ENCODE peak calls at places on chromosomes 3 and 15, in five cellular contexts. V, U, T, G and X are unnamed samples.
A peak's percentile ranks its signal among the peaks of the same experiment; 100 is the strongest.

GRCh38 chr15:73757571-73757970 is 4.4 kb upstream of the INSYN1 start:
- DNase-seq in V (no peak), U (no peak), T (no peak), G (no peak), X (no peak)

GRCh38 chr15:70380484-70380883 is 282.8 kb upstream of the TLE3 start:
- DNase-seq in V (no peak), U (no peak), T (no peak), G (no peak), X (no peak)

GRCh38 chr15:52745326-52746161 is 44.6 kb downstream of the ONECUT1 start:
- DNase-seq in V (no peak), U (no peak), T (no peak), G (peak; percentile 98), X (no peak)

GRCh38 chr3:183313764-183314163 is 60.7 kb downstream of the B3GNT5 start:
- DNase-seq in V (no peak), U (no peak), T (no peak), G (no peak), X (no peak)

GRCh38 chr15:100115711-100116090 is 226.1 kb downstream of the ADAMTS17 start:
- DNase-seq in V (peak; percentile 79), U (no peak), T (no peak), G (no peak), X (no peak)

GRCh38 chr15:75532413-75533250 is 46.5 kb downstream of the PTPN9 start:
- DNase-seq in V (peak; percentile 52), U (peak; percentile 85), T (peak; percentile 77), G (peak; percentile 61), X (peak; percentile 21)

GRCh38 chr15:99651023-99651807 is 82.0 kb downstream of the LYSMD4 start:
- DNase-seq in V (no peak), U (no peak), T (no peak), G (no peak), X (no peak)

GRCh38 chr3:43742935-43743334 is 52.2 kb downstream of the ABHD5 start:
- DNase-seq in V (peak; percentile 37), U (no peak), T (no peak), G (peak; percentile 5), X (no peak)

GRCh38 chr3:66144792-66145733 is 75.7 kb upstream of the SLC25A26 start:
- DNase-seq in V (no peak), U (no peak), T (no peak), G (no peak), X (no peak)

GRCh38 chr3:192957441-192957951 is 39.8 kb upstream of the MB21D2 start:
- DNase-seq in V (peak; percentile 2), U (peak; percentile 64), T (peak; percentile 43), G (no peak), X (no peak)

GRCh38 chr3:113794526-113794925 is 44.1 kb upstream of the GRAMD1C start:
- DNase-seq in V (no peak), U (no peak), T (no peak), G (no peak), X (no peak)

GRCh38 chr15:90126457-90127435 is 24.5 kb upstream of the IDH2 start:
- DNase-seq in V (no peak), U (peak; percentile 71), T (peak; percentile 74), G (peak; percentile 93), X (no peak)

GRCh38 chr3:46544771-46545503 is 21.2 kb downstream of the LRRC2 start:
- DNase-seq in V (no peak), U (no peak), T (no peak), G (peak; percentile 54), X (no peak)

GRCh38 chr3:177960014-177960413 is 576.2 kb upstream of the KCNMB2 start:
- DNase-seq in V (no peak), U (peak; percentile 19), T (peak; percentile 12), G (no peak), X (no peak)

GRCh38 chr3:51388286-51389029 is 2.6 kb upstream of the RBM15B start:
- DNase-seq in V (peak; percentile 95), U (no peak), T (no peak), G (peak; percentile 56), X (peak; percentile 79)

GRCh38 chr3:51391075-51391565 is at the start of gene RBM15B:
- DNase-seq in V (peak; percentile 99), U (peak; percentile 97), T (peak; percentile 98), G (peak; percentile 98), X (peak; percentile 97)

GRCh38 chr3:51390186-51390585 is 899 bp upstream of the RBM15B start:
- DNase-seq in V (no peak), U (no peak), T (no peak), G (no peak), X (no peak)

GRCh38 chr3:51390600-51391074 is 448 bp upstream of the RBM15B start:
- DNase-seq in V (no peak), U (no peak), T (no peak), G (no peak), X (no peak)

DNA sequence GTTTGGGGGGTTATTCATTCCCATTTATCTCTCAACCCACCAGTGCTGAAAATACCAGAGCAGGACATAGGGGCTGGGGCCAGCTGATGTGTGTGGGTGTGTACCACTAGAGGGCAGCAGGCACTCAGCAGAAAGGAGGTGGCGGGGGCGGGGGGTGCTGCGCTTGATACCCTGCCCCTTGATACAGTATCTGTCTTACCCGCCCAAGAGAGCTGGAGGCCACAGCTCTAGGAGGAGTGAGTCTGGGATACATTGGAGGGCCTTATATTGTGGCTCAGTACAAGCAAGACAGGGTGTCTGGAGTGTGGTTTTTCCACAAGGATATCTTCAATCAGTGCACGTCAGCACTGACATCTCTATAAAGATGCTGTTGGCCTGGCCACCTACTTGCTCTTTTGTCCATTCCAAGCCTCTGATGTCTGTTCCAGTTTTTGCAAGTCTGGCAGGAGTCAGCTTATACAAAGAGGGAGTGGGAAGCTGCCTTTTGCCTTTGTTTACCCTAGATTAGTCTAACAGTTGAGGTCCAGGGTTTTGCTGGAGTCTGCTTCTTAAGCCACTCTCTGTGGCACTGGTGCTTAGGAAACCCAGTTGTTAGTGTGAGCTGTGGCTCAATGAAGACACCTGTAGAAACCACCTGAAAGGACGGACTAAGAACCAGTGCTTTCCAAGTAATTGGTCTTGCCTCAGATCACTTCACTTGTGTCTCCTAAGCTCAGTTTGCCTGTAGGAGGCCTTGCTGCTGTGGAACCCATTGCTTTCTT is 1.5 kb upstream of the RBM15B start:
- DNase-seq in V (peak; percentile 40), U (peak; percentile 37), T (no peak), G (peak; percentile 76), X (no peak)
- H3K4me1 ChIP-seq in V (peaks cover 48% of the 10 kb centered on the region), U (peaks cover 62% of the 10 kb centered on the region), T (peaks cover 36% of the 10 kb centered on the region), G (peaks cover 6% of the 10 kb centered on the region), X (peaks cover 38% of the 10 kb centered on the region)

DNA sequence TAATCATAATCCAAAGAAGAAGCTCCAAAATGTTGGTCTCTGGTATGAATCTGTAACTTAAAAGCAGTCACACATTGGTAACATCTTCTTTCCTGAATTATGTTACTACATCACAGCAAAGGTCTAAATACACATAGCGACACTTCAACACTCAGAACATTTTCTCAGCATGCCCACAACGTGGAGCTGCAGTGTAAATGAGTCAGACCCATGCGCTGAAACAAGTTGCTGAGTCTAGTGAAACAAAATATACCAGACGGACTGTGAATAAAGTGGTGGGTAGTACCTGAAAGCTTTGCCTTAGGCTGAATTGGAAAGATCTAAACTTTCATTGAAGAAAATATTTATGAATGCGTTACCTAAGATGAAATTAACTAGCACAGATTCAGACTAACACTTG is 33.2 kb upstream of the GOLGA8B start:
- DNase-seq in V (peak; percentile 47), U (peak; percentile 14), T (peak; percentile 9), G (no peak), X (no peak)
- TF ChIP-seq CTCF in V (no peak), U (no peak), T (peak; percentile 42), G (no peak), X (no peak)

GRCh38 chr3:184441202-184441900 is 61.5 kb downstream of the CHRD start:
- DNase-seq in V (no peak), U (no peak), T (no peak), G (no peak), X (no peak)
- H3K27ac ChIP-seq in V (no peak overlapping the region), U (no peak overlapping the region), T (no peak overlapping the region), G (no peak overlapping the region), X (no peak overlapping the region)

DNA sequence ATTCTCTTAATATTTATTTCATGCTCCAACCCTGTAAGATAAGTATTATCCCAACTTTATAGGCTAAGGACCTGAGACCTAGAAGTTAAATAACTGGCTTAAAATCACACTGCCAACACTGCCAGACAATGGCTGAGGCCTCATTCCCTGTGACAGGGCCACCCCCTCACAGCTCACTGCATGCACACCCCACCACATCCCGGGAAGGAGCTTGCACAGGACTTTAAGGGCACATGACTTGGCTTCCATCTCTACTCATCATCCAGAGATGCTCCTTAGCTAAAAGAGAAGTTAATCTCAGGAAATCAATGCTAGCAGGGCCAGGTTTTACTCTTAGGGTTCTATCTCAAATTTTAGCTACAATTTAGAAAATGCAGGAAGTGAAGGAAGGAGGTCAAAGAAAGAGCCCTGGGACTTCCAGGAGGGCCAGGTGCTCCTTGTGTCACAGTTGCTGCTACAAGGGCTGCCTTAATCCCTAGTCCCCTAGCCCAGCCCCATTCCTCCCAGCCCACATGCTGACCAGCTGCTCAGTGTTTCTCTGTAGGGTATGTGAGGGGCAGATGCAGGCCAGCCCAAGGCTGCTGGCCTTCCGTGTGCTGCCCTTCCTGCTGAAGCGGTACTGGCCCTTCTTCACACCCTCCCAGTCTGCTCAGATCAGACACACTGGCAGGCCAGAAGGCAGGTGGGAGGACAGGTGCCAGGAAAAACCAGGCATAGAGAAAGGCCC is 53.5 kb downstream of the WWTR1 start:
- DNase-seq in V (no peak), U (no peak), T (no peak), G (peak; percentile 63), X (no peak)
- H3K4me1 ChIP-seq in V (peaks cover 7% of the 10 kb centered on the region), U (peaks cover 33% of the 10 kb centered on the region), T (peaks cover 17% of the 10 kb centered on the region), G (peaks cover 11% of the 10 kb centered on the region), X (no peaks in the 10 kb centered on the region)

GRCh38 chr3:187430576-187430975 is 62.4 kb downstream of the RTP4 start:
- DNase-seq in V (no peak), U (no peak), T (no peak), G (no peak), X (no peak)
- TF ChIP-seq CTCF in V (no peak), U (no peak), T (no peak), G (peak; percentile 67), X (no peak)

DNA sequence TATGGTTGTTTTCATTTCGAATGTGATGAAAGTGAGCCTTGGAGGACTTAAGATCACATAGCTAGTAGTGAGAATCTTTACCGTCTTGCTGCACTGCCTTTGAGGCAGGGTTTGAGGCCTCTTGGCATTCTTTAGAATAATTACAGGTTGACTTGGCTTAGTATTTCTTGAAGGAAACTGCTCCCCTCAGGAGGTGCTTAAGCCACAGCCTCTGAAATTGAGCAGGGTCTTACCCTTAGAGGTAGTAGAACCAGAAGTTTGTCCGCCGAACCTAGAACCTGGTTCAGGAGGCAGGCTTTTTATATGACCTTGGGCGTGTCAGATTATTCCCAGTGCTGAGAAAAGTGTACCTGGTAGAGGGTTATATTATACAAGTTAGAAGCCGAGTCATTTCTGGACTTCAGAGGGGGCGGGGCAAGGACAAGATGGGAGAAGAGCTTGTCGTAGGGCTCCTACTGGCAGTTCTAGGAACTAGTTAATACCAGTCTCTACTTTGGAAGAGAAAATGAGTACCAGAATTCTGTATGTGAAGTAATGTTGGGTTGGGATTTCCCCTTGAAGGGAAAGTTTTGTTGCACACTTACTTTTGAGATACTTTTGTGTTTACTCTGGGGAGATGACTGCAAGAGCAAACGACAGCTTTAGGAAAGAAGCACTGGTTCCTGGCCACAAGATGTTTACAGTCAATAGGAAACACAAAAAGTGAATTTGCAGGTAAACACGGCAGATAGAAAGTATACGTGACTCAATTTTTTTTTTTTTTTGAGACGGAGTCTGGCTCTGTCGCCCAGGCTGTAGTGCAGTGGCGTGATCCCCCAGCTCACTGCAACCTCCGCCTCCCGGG is 1.3 kb downstream of the TFG start:
- DNase-seq in V (peak; percentile 12), U (peak; percentile 19), T (peak; percentile 19), G (peak; percentile 33), X (no peak)
- H3K27ac ChIP-seq in V (peak overlapping the region; percentile 96), U (peak overlapping the region; percentile 96), T (peak overlapping the region; percentile 91), G (no peak overlapping the region), X (peak overlapping the region; percentile 98)

GRCh38 chr3:127746400-127747057 is 73.8 kb downstream of the ABTB1 start:
- DNase-seq in V (no peak), U (peak; percentile 61), T (peak; percentile 62), G (no peak), X (no peak)
- H3K4me1 ChIP-seq in V (peaks cover 12% of the 10 kb centered on the region), U (peaks cover 82% of the 10 kb centered on the region), T (peaks cover 48% of the 10 kb centered on the region), G (no peaks in the 10 kb centered on the region), X (peaks cover 2% of the 10 kb centered on the region)

GRCh38 chr3:72997421-72997961 is 880 bp downstream of the PPP4R2 start:
- DNase-seq in V (peak; percentile 28), U (peak; percentile 49), T (peak; percentile 22), G (no peak), X (no peak)
- TF ChIP-seq CTCF in V (no peak), U (peak; percentile 37), T (peak; percentile 59), G (peak; percentile 65), X (no peak)